ENCODE peak calls at places on chromosomes 13 and 19, in five cellular contexts. One of them, this sample, is unnamed.

GRCh38 chr13:80955487-80955886 is 614.6 kb upstream of the SPRY2 start:
- DNase-seq in uterus: no peak
- DNase-seq in adrenal gland: no peak
- DNase-seq in psoas muscle: no peak
- DNase-seq in brain microvascular endothelial cell: no peak
- DNase-seq in this sample: no peak

GRCh38 chr13:27573265-27573664 is 47.1 kb downstream of the LNX2 start:
- DNase-seq in brain microvascular endothelial cell: peak; percentile 65
- DNase-seq in psoas muscle: no peak
- DNase-seq in adrenal gland: no peak
- DNase-seq in uterus: no peak
- DNase-seq in this sample: no peak

GRCh38 chr13:53237696-53238095 is 209.1 kb downstream of the OLFM4 start:
- DNase-seq in adrenal gland: no peak
- DNase-seq in brain microvascular endothelial cell: no peak
- DNase-seq in uterus: no peak
- DNase-seq in psoas muscle: no peak
- DNase-seq in this sample: no peak

GRCh38 chr19:1221141-1221903 is 15.7 kb downstream of the STK11 start:
- DNase-seq in psoas muscle: peak; percentile 81
- DNase-seq in brain microvascular endothelial cell: no peak
- DNase-seq in adrenal gland: peak; percentile 95
- DNase-seq in uterus: peak; percentile 48
- DNase-seq in this sample: peak; percentile 44

GRCh38 chr13:28044608-28045007 is 55.8 kb downstream of the FLT3 start:
- DNase-seq in uterus: no peak
- DNase-seq in psoas muscle: no peak
- DNase-seq in brain microvascular endothelial cell: peak; percentile 26
- DNase-seq in adrenal gland: no peak
- DNase-seq in this sample: no peak

GRCh38 chr19:16367269-16367683 is 42.6 kb downstream of the KLF2 start:
- DNase-seq in uterus: no peak
- DNase-seq in psoas muscle: no peak
- DNase-seq in adrenal gland: no peak
- DNase-seq in brain microvascular endothelial cell: no peak
- DNase-seq in this sample: no peak

GRCh38 chr19:44954649-44955499 is at the start of gene CLPTM1:
- DNase-seq in psoas muscle: peak; percentile 97
- DNase-seq in adrenal gland: peak; percentile 98
- DNase-seq in uterus: peak; percentile 96
- DNase-seq in brain microvascular endothelial cell: peak; percentile 94
- DNase-seq in this sample: peak; percentile 97

GRCh38 chr19:40588110-40588854 is 11.6 kb downstream of the SHKBP1 start:
- DNase-seq in brain microvascular endothelial cell: peak; percentile 32
- DNase-seq in uterus: no peak
- DNase-seq in adrenal gland: no peak
- DNase-seq in psoas muscle: no peak
- DNase-seq in this sample: no peak

GRCh38 chr13:49935171-49936084 is 712 bp downstream of the SPRYD7 start:
- DNase-seq in adrenal gland: peak; percentile 72
- DNase-seq in uterus: no peak
- DNase-seq in brain microvascular endothelial cell: peak; percentile 72
- DNase-seq in psoas muscle: peak; percentile 57
- DNase-seq in this sample: no peak

GRCh38 chr19:50024719-50025021 is 502 bp downstream of the VRK3 start:
- DNase-seq in adrenal gland: no peak
- DNase-seq in brain microvascular endothelial cell: no peak
- DNase-seq in psoas muscle: no peak
- DNase-seq in uterus: no peak
- DNase-seq in this sample: no peak

GRCh38 chr19:995051-995827 is 5.0 kb upstream of the GRIN3B start:
- DNase-seq in brain microvascular endothelial cell: no peak
- DNase-seq in adrenal gland: no peak
- DNase-seq in psoas muscle: no peak
- DNase-seq in uterus: no peak
- DNase-seq in this sample: peak; percentile 92

GRCh38 chr13:37599509-37599908 is 941 bp upstream of the POSTN start:
- DNase-seq in adrenal gland: no peak
- DNase-seq in uterus: no peak
- DNase-seq in psoas muscle: no peak
- DNase-seq in brain microvascular endothelial cell: no peak
- DNase-seq in this sample: no peak

GRCh38 chr19:31231181-31231580 is 118.1 kb downstream of the TSHZ3 start:
- DNase-seq in uterus: no peak
- DNase-seq in brain microvascular endothelial cell: no peak
- DNase-seq in psoas muscle: no peak
- DNase-seq in adrenal gland: no peak
- DNase-seq in this sample: no peak

GRCh38 chr19:31233288-31233687 is 115.9 kb downstream of the TSHZ3 start:
- DNase-seq in uterus: no peak
- DNase-seq in adrenal gland: no peak
- DNase-seq in psoas muscle: no peak
- DNase-seq in brain microvascular endothelial cell: no peak
- DNase-seq in this sample: no peak

GRCh38 chr19:31232871-31233270 is 116.4 kb downstream of the TSHZ3 start:
- DNase-seq in psoas muscle: no peak
- DNase-seq in brain microvascular endothelial cell: peak; percentile 63
- DNase-seq in adrenal gland: no peak
- DNase-seq in uterus: no peak
- DNase-seq in this sample: no peak

GRCh38 chr19:31235806-31236205 is 113.4 kb downstream of the TSHZ3 start:
- DNase-seq in uterus: no peak
- DNase-seq in psoas muscle: no peak
- DNase-seq in adrenal gland: no peak
- DNase-seq in brain microvascular endothelial cell: no peak
- DNase-seq in this sample: no peak

DNA sequence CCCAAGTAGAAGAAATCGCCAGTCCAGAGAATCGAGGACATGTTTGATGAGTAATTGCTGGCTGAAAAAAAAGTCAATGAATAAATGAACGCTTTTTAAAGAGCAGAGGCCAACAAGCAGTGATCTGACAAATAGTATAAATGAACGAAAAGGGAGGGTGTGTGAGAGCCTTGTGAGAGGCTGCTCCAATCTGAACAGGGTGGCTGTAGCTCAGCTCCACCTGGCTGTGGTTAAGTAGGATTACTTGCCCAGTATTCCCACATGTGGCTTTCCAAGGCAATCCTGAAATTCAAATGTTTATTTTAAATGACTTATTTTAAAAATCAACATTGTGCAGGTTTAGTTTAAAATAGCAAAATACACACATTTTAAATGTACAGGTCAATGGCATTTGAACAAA is 117.0 kb downstream of the TSHZ3 start:
- DNase-seq in psoas muscle: no peak
- DNase-seq in brain microvascular endothelial cell: no peak
- DNase-seq in adrenal gland: no peak
- DNase-seq in uterus: no peak
- DNase-seq in this sample: peak; percentile 26
- TF ChIP-seq CTCF in psoas muscle: no peak
- TF ChIP-seq CTCF in brain microvascular endothelial cell: no peak
- TF ChIP-seq CTCF in adrenal gland: no peak
- TF ChIP-seq CTCF in uterus: no peak
- TF ChIP-seq CTCF in this sample: peak; percentile 51

GRCh38 chr19:3572855-3573161 is at the start of gene HMG20B:
- DNase-seq in psoas muscle: no peak
- DNase-seq in brain microvascular endothelial cell: no peak
- DNase-seq in adrenal gland: no peak
- DNase-seq in uterus: no peak
- DNase-seq in this sample: no peak
- H3K27ac ChIP-seq in psoas muscle: peak within 1 kb of the TSS; percentile 68
- H3K27ac ChIP-seq in brain microvascular endothelial cell: peak within 1 kb of the TSS; percentile 58
- H3K27ac ChIP-seq in adrenal gland: peak within 1 kb of the TSS; percentile 78
- H3K27ac ChIP-seq in uterus: peak within 1 kb of the TSS; percentile 74
- H3K27ac ChIP-seq in this sample: peak within 1 kb of the TSS; percentile 63

DNA sequence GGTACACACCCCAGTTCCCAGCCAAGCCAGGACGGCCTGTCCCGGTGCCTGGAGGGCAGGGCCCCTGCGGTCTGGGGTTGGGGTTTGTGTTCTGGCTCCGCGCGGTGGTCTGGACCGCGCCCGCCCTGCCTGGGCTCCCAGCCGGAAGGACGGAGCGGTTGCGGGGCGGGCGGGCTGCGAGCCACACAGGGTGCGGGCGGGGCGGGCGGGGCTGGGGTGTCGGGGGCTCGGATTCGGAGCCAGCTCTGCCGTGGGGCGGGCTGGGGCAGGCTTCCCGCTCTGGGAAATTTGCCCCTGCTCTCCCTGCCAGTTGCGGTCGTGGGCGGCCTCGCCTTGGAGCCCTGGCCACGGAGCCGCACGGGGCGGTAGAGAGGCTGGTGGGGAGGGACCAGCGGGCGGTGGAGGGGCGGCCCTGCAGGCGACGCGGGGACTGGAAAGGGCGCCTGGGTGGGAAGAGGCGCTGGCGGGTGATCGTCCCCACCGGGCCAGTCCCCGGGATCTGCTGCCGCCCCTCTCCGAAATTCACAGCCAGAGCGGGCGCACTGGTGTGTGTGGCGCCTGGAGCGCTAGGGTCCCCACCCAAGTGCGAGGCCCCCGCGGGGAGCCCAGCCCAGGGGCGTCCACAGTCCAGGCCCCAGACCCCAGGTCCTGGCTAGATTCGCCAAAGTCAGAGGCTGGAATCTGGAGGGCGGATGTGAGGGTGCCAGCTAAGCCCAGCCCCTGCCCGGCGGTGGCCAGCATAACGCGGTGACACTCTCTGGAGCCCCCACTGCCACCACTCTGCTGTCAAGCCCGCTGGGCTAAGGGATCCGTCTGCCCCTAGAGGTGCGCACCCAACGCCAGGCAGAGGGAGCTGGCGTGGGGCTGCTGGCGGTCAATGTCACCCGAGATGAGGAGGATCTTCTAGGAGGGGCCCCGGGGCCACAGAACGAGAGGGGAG is 11.0 kb upstream of the ZNF492 start:
- DNase-seq in adrenal gland: no peak
- DNase-seq in brain microvascular endothelial cell: no peak
- DNase-seq in uterus: no peak
- DNase-seq in psoas muscle: peak; percentile 19
- DNase-seq in this sample: peak; percentile 26
- TF ChIP-seq CTCF in adrenal gland: no peak
- TF ChIP-seq CTCF in brain microvascular endothelial cell: no peak
- TF ChIP-seq CTCF in uterus: peak; percentile 46
- TF ChIP-seq CTCF in psoas muscle: no peak
- TF ChIP-seq CTCF in this sample: no peak

DNA sequence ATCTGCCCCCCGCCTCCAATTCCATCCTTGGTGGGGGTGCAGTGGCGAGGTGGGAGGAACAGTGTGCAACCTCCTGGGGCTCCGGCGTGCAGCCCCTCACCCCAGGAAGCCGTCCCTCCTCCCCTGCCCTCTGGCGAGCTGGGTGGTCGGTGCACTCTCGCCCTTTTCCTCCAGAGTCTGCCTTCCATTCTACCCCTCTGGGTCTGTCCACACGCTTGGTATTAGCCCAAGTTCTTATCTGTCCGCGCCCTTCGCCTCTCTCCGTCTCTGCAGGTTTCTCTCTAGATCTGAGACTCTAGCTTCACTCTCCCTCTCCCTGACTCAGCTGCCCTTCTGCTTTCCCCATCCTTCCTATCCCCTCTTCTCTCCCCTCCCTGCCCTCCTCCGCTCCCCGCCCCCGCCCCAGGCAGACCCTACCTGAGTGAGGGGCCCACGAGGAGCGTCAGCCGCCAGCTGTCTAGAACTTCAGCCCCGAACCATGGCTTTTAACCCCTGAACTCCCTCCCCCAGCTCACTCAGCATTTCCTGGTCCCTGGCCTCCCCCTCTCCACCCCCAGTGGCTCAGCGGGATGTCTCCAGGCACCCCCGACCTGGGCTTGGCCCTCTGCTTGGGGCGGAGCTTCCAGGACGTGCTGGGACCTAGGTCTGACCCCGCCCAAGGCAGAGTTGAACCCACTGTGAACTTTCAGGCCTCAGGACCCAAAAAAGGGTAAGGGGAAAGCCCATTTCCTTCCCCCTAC is 499 bp upstream of the KLK13 start:
- DNase-seq in brain microvascular endothelial cell: no peak
- DNase-seq in uterus: no peak
- DNase-seq in adrenal gland: no peak
- DNase-seq in psoas muscle: no peak
- DNase-seq in this sample: no peak
- H3K27ac ChIP-seq in brain microvascular endothelial cell: no peak overlapping the region
- H3K27ac ChIP-seq in uterus: no peak overlapping the region
- H3K27ac ChIP-seq in adrenal gland: no peak overlapping the region
- H3K27ac ChIP-seq in psoas muscle: no peak overlapping the region
- H3K27ac ChIP-seq in this sample: no peak overlapping the region